ENCODE peak calls at places on chromosomes 4 and X, in seven cellular contexts. One of them, this sample, is unnamed.

GRCh38 chrX:45063319-45064095 is 137.2 kb downstream of the DIPK2B start:
- DNase-seq in activated naive CD4-positive, alpha-beta T cell treated with anti-CD3 and anti-CD28 coated beads, Interleukin-2, amount 10 ng/mL, durations not matched to agents 7 days and 5 days: no peak
- DNase-seq in NCI-H1694: no peak
- DNase-seq in activated CD4-positive, alpha-beta T cell treated with anti-CD3 and anti-CD28 coated beads for 24 hours: no peak
- DNase-seq in HFF-Myc: no peak
- DNase-seq in MCF 10A: peak
- DNase-seq in COR-L47: no peak
- DNase-seq in this sample: peak

GRCh38 chr4:1896658-1896991 is 25.4 kb downstream of the NSD2 start:
- DNase-seq in COR-L47: no peak
- DNase-seq in activated CD4-positive, alpha-beta T cell treated with anti-CD3 and anti-CD28 coated beads for 24 hours: no peak
- DNase-seq in HFF-Myc: no peak
- DNase-seq in MCF 10A: no peak
- DNase-seq in NCI-H1694: no peak
- DNase-seq in activated naive CD4-positive, alpha-beta T cell treated with anti-CD3 and anti-CD28 coated beads, Interleukin-2, amount 10 ng/mL, durations not matched to agents 7 days and 5 days: no peak
- DNase-seq in this sample: no peak

GRCh38 chr4:81712714-81713113 is 241.0 kb upstream of the RASGEF1B start:
- DNase-seq in HFF-Myc: no peak
- DNase-seq in NCI-H1694: no peak
- DNase-seq in COR-L47: no peak
- DNase-seq in activated naive CD4-positive, alpha-beta T cell treated with anti-CD3 and anti-CD28 coated beads, Interleukin-2, amount 10 ng/mL, durations not matched to agents 7 days and 5 days: no peak
- DNase-seq in activated CD4-positive, alpha-beta T cell treated with anti-CD3 and anti-CD28 coated beads for 24 hours: no peak
- DNase-seq in MCF 10A: no peak
- DNase-seq in this sample: no peak

GRCh38 chr4:3715251-3716033 is 50.7 kb upstream of the ADRA2C start:
- DNase-seq in activated CD4-positive, alpha-beta T cell treated with anti-CD3 and anti-CD28 coated beads for 24 hours: no peak
- DNase-seq in NCI-H1694: no peak
- DNase-seq in HFF-Myc: no peak
- DNase-seq in activated naive CD4-positive, alpha-beta T cell treated with anti-CD3 and anti-CD28 coated beads, Interleukin-2, amount 10 ng/mL, durations not matched to agents 7 days and 5 days: no peak
- DNase-seq in MCF 10A: no peak
- DNase-seq in COR-L47: no peak
- DNase-seq in this sample: no peak

GRCh38 chr4:80178964-80179363 is 18.3 kb upstream of the PRDM8 start:
- DNase-seq in activated naive CD4-positive, alpha-beta T cell treated with anti-CD3 and anti-CD28 coated beads, Interleukin-2, amount 10 ng/mL, durations not matched to agents 7 days and 5 days: no peak
- DNase-seq in activated CD4-positive, alpha-beta T cell treated with anti-CD3 and anti-CD28 coated beads for 24 hours: no peak
- DNase-seq in NCI-H1694: no peak
- DNase-seq in MCF 10A: no peak
- DNase-seq in HFF-Myc: no peak
- DNase-seq in COR-L47: no peak
- DNase-seq in this sample: no peak

GRCh38 chrX:153768311-153769157 is 4.5 kb downstream of the PLXNB3 start:
- DNase-seq in NCI-H1694: no peak
- DNase-seq in HFF-Myc: no peak
- DNase-seq in COR-L47: no peak
- DNase-seq in activated naive CD4-positive, alpha-beta T cell treated with anti-CD3 and anti-CD28 coated beads, Interleukin-2, amount 10 ng/mL, durations not matched to agents 7 days and 5 days: no peak
- DNase-seq in activated CD4-positive, alpha-beta T cell treated with anti-CD3 and anti-CD28 coated beads for 24 hours: no peak
- DNase-seq in MCF 10A: no peak
- DNase-seq in this sample: no peak

GRCh38 chr4:107130157-107130556 is 94.0 kb upstream of the DKK2 start:
- DNase-seq in activated CD4-positive, alpha-beta T cell treated with anti-CD3 and anti-CD28 coated beads for 24 hours: no peak
- DNase-seq in NCI-H1694: no peak
- DNase-seq in activated naive CD4-positive, alpha-beta T cell treated with anti-CD3 and anti-CD28 coated beads, Interleukin-2, amount 10 ng/mL, durations not matched to agents 7 days and 5 days: no peak
- DNase-seq in MCF 10A: no peak
- DNase-seq in COR-L47: no peak
- DNase-seq in HFF-Myc: no peak
- DNase-seq in this sample: no peak

GRCh38 chr4:8472689-8473197 is 32.2 kb downstream of the TRMT44 start:
- DNase-seq in NCI-H1694: no peak
- DNase-seq in MCF 10A: peak
- DNase-seq in activated naive CD4-positive, alpha-beta T cell treated with anti-CD3 and anti-CD28 coated beads, Interleukin-2, amount 10 ng/mL, durations not matched to agents 7 days and 5 days: no peak
- DNase-seq in HFF-Myc: peak
- DNase-seq in COR-L47: no peak
- DNase-seq in activated CD4-positive, alpha-beta T cell treated with anti-CD3 and anti-CD28 coated beads for 24 hours: no peak
- DNase-seq in this sample: peak

GRCh38 chr4:123573866-123574508 is 177.4 kb downstream of the SPRY1 start:
- DNase-seq in activated CD4-positive, alpha-beta T cell treated with anti-CD3 and anti-CD28 coated beads for 24 hours: no peak
- DNase-seq in MCF 10A: no peak
- DNase-seq in COR-L47: no peak
- DNase-seq in activated naive CD4-positive, alpha-beta T cell treated with anti-CD3 and anti-CD28 coated beads, Interleukin-2, amount 10 ng/mL, durations not matched to agents 7 days and 5 days: no peak
- DNase-seq in HFF-Myc: no peak
- DNase-seq in NCI-H1694: no peak
- DNase-seq in this sample: no peak

GRCh38 chrX:10628906-10629305 is 8.5 kb upstream of the MID1 start:
- DNase-seq in MCF 10A: no peak
- DNase-seq in NCI-H1694: no peak
- DNase-seq in activated naive CD4-positive, alpha-beta T cell treated with anti-CD3 and anti-CD28 coated beads, Interleukin-2, amount 10 ng/mL, durations not matched to agents 7 days and 5 days: no peak
- DNase-seq in COR-L47: no peak
- DNase-seq in HFF-Myc: no peak
- DNase-seq in activated CD4-positive, alpha-beta T cell treated with anti-CD3 and anti-CD28 coated beads for 24 hours: no peak
- DNase-seq in this sample: peak

GRCh38 chrX:97556359-97556758 is 672.7 kb downstream of the RPA4 start:
- DNase-seq in activated CD4-positive, alpha-beta T cell treated with anti-CD3 and anti-CD28 coated beads for 24 hours: no peak
- DNase-seq in HFF-Myc: no peak
- DNase-seq in NCI-H1694: no peak
- DNase-seq in activated naive CD4-positive, alpha-beta T cell treated with anti-CD3 and anti-CD28 coated beads, Interleukin-2, amount 10 ng/mL, durations not matched to agents 7 days and 5 days: no peak
- DNase-seq in COR-L47: no peak
- DNase-seq in MCF 10A: no peak
- DNase-seq in this sample: no peak

This sample was measured in renal cortical epithelial cell.